ENCODE peak calls at places on chromosomes 7 and 10, in four cellular contexts. F is trophoblast cell, N is IMR-90, D is H9. P is an unnamed sample.

GRCh38 chr7:107971613-107972012 is 31.3 kb downstream of the LAMB1 start:
- DNase-seq in F (peak), N (peak), D (no peak), P (no peak)

GRCh38 chr10:95169522-95169921 is 24.5 kb upstream of the ACSM6 start:
- DNase-seq in F (no peak), N (no peak), D (no peak), P (no peak)

GRCh38 chr7:143305423-143306070 is 10.4 kb upstream of the CLCN1 start:
- DNase-seq in F (peak), D (peak), N (peak), P (no peak)

GRCh38 chr7:38476764-38477163 is 154.4 kb downstream of the AMPH start:
- DNase-seq in F (no peak), N (no peak), D (no peak), P (no peak)

GRCh38 chr10:31070691-31071090 is 39.0 kb upstream of the ZNF438 start:
- DNase-seq in F (no peak), N (no peak), D (no peak), P (no peak)

GRCh38 chr10:34576789-34577188 is 238.3 kb downstream of the PARD3 start:
- DNase-seq in F (no peak), D (no peak), N (no peak), P (no peak)

GRCh38 chr10:73920084-73920483 is 9.2 kb downstream of the PLAU start:
- DNase-seq in N (no peak), D (no peak), F (peak), P (no peak)

GRCh38 chr10:2839081-2839725 is 228.1 kb upstream of the PFKP start:
- DNase-seq in F (peak), N (peak), D (peak), P (peak)

GRCh38 chr10:103181244-103181643 is 11.8 kb downstream of the NT5C2 start:
- DNase-seq in D (no peak), F (no peak), N (no peak), P (no peak)

GRCh38 chr7:108016841-108017775 is 14.1 kb upstream of the LAMB1 start:
- DNase-seq in N (peak), F (peak), D (no peak), P (no peak)

DNA sequence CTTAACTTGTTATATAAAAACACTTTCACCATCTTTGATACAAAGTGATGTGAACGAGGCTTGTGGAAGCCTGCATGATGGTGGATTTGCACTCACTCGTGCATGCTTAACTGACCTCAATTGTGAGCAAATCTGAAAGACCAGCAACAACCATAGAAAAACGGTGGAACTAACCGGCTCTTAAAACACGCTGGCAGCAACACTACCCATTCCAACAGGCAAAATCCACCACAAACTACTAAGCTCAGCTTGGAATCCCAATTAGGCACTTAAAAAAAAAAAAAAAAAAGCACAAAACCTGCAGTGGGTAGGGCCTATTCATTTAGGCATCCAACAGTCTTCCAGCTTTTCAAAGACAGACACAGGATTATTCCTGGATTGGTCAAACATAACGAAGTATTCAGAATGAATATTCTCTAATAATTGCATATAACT is 1.8 kb downstream of the GDI2 start:
- DNase-seq in D (no peak), F (peak), N (peak), P (peak)
- H3K23ac ChIP-seq in D (no peak), F (no peak), N (no peak), P (no peak)

GRCh38 chr7:130902755-130903357 is 168.8 kb upstream of the KLF14 start:
- DNase-seq in F (no peak), D (no peak), N (peak), P (no peak)
- H3K23ac ChIP-seq in F (no peak), D (no peak), N (peak), P (no peak)

GRCh38 chr10:117741524-117741923 is 199.0 kb downstream of the EMX2 start:
- DNase-seq in F (no peak), N (no peak), D (no peak), P (no peak)

GRCh38 chr10:117743517-117743916 is 201.0 kb downstream of the EMX2 start:
- DNase-seq in F (no peak), N (no peak), D (no peak), P (no peak)

GRCh38 chr10:117746541-117747195 is 204.1 kb downstream of the EMX2 start:
- DNase-seq in N (no peak), F (no peak), D (no peak), P (no peak)

GRCh38 chr10:117747636-117748035 is 205.1 kb downstream of the EMX2 start:
- DNase-seq in D (no peak), N (no peak), F (no peak), P (no peak)

GRCh38 chr10:117745301-117745700 is 202.8 kb downstream of the EMX2 start:
- DNase-seq in D (peak), F (no peak), N (no peak), P (no peak)
- H3K23ac ChIP-seq in D (no peak), F (no peak), N (no peak), P (no peak)

GRCh38 chr10:118542205-118542604 is 53.2 kb downstream of the PRLHR start:
- DNase-seq in D (no peak), F (no peak), N (no peak), P (no peak)
- H3K23ac ChIP-seq in D (no peak), F (no peak), N (no peak), P (no peak)

GRCh38 chr10:125072824-125073223 is 87.5 kb downstream of the CTBP2 start:
- DNase-seq in F (no peak), D (no peak), N (no peak), P (no peak)
- H3K23ac ChIP-seq in F (no peak), D (no peak), N (no peak), P (no peak)